ENCODE peak calls at places on chromosomes 2 and 18, in four cellular contexts. T, Y, P and D are unnamed samples.

GRCh38 chr2:37737507-37737906 is 66.1 kb upstream of the CDC42EP3 start:
- DNase-seq in T (no peak), Y (no peak), P (no peak), D (no peak)

GRCh38 chr18:75290737-75291358 is 80.3 kb downstream of the TSHZ1 start:
- DNase-seq in T (no peak), Y (no peak), P (no peak), D (peak; percentile 78)

GRCh38 chr2:46451131-46451711 is 28.1 kb upstream of the TMEM247 start:
- DNase-seq in T (no peak), Y (no peak), P (peak; percentile 33), D (no peak)

GRCh38 chr2:27446057-27446456 is 3.9 kb downstream of the KRTCAP3 start:
- DNase-seq in T (no peak), Y (no peak), P (peak; percentile 77), D (peak; percentile 33)

GRCh38 chr18:58302811-58303210 is 258.8 kb downstream of the NEDD4L start:
- DNase-seq in T (no peak), Y (no peak), P (no peak), D (no peak)

GRCh38 chr2:10931710-10932255 is 20.0 kb downstream of the KCNF1 start:
- DNase-seq in T (no peak), Y (no peak), P (peak; percentile 74), D (no peak)

GRCh38 chr2:46101557-46102220 is 195.5 kb upstream of the EPAS1 start:
- DNase-seq in T (no peak), Y (no peak), P (no peak), D (no peak)

GRCh38 chr2:43041661-43042360 is 184.6 kb downstream of the ZFP36L2 start:
- DNase-seq in T (no peak), Y (no peak), P (peak; percentile 99), D (peak; percentile 46)

GRCh38 chr2:39568561-39569006 is 97.1 kb upstream of the TMEM178A start:
- DNase-seq in T (no peak), Y (no peak), P (peak; percentile 84), D (peak; percentile 56)

GRCh38 chr2:218033208-218033589 is 30.4 kb upstream of the TNS1 start:
- DNase-seq in T (no peak), Y (no peak), P (no peak), D (no peak)

GRCh38 chr2:72084584-72084976 is 63.1 kb downstream of the CYP26B1 start:
- DNase-seq in T (no peak), Y (no peak), P (no peak), D (no peak)

GRCh38 chr2:230230087-230230486 is 4.6 kb downstream of the SP140 start:
- DNase-seq in T (no peak), Y (no peak), P (peak; percentile 48), D (peak; percentile 29)

GRCh38 chr18:48254077-48254602 is 155.0 kb downstream of the ZBTB7C start:
- DNase-seq in T (no peak), Y (no peak), P (no peak), D (no peak)

GRCh38 chr18:79778291-79778791 is 19.4 kb upstream of the KCNG2 start:
- DNase-seq in T (no peak), Y (no peak), P (no peak), D (no peak)

GRCh38 chr2:152657042-152657441 is 60.2 kb downstream of the PRPF40A start:
- DNase-seq in T (no peak), Y (peak; percentile 17), P (peak; percentile 37), D (no peak)

GRCh38 chr18:75754433-75754832 is 326.9 kb upstream of the SMIM21 start:
- DNase-seq in T (no peak), Y (no peak), P (no peak), D (no peak)

GRCh38 chr2:238025741-238026360 is 35.0 kb upstream of the SCLY start:
- DNase-seq in T (no peak), Y (no peak), P (no peak), D (no peak)

GRCh38 chr18:59620381-59620780 is 76.8 kb downstream of the CCBE1 start:
- DNase-seq in T (no peak), Y (no peak), P (no peak), D (no peak)

GRCh38 chr2:44718431-44718830 is 223.1 kb upstream of the SIX3 start:
- DNase-seq in T (no peak), Y (no peak), P (no peak), D (no peak)

GRCh38 chr2:38652431-38653273 is 13.3 kb upstream of the GALM start:
- DNase-seq in T (no peak), Y (no peak), P (no peak), D (no peak)

GRCh38 chr18:22926454-22926853 is 6.7 kb upstream of the RBBP8 start:
- DNase-seq in T (no peak), Y (no peak), P (no peak), D (no peak)

GRCh38 chr2:241558532-241559488 is at the start of gene BOK:
- DNase-seq in T (no peak), Y (no peak), P (peak; percentile 72), D (peak; percentile 73)

GRCh38 chr2:234682492-234683228 is 185.8 kb upstream of the ARL4C start:
- DNase-seq in T (no peak), Y (no peak), P (no peak), D (peak; percentile 41)

GRCh38 chr2:158990397-158991209 is 22.2 kb downstream of the TANC1 start:
- DNase-seq in T (no peak), Y (no peak), P (peak; percentile 96), D (no peak)

GRCh38 chr2:11572996-11573395 is 39.2 kb downstream of the GREB1 start:
- DNase-seq in T (no peak), Y (no peak), P (no peak), D (no peak)

GRCh38 chr2:186308347-186308746 is 177.7 kb upstream of the ZC3H15 start:
- DNase-seq in T (no peak), Y (no peak), P (peak; percentile 26), D (peak; percentile 88)

GRCh38 chr2:180647206-180647605 is 333.2 kb upstream of the UBE2E3 start:
- DNase-seq in T (no peak), Y (no peak), P (no peak), D (no peak)

GRCh38 chr2:190679813-190680591 is 31.1 kb downstream of the NAB1 start:
- DNase-seq in T (peak; percentile 84), Y (peak; percentile 57), P (peak; percentile 41), D (peak; percentile 28)

GRCh38 chr2:10014418-10015190 is 28.7 kb upstream of the KLF11 start:
- DNase-seq in T (no peak), Y (no peak), P (peak; percentile 72), D (no peak)

GRCh38 chr18:499351-500229 is 911 bp downstream of the COLEC12 start:
- DNase-seq in T (no peak), Y (no peak), P (peak; percentile 52), D (peak; percentile 46)

GRCh38 chr2:42216712-42217111 is 47.6 kb downstream of the EML4 start:
- DNase-seq in T (no peak), Y (no peak), P (no peak), D (no peak)

GRCh38 chr2:18899725-18900124 is 310.4 kb upstream of the NT5C1B start:
- DNase-seq in T (no peak), Y (no peak), P (no peak), D (no peak)

GRCh38 chr2:195447353-195447975 is 209.6 kb upstream of the SLC39A10 start:
- DNase-seq in T (no peak), Y (no peak), P (peak; percentile 42), D (peak; percentile 6)

GRCh38 chr18:3451989-3452749 is 2.2 kb downstream of the TGIF1 start:
- DNase-seq in T (peak; percentile 67), Y (no peak), P (peak; percentile 60), D (no peak)

GRCh38 chr18:79405019-79405780 is 9.5 kb downstream of the NFATC1 start:
- DNase-seq in T (no peak), Y (no peak), P (no peak), D (no peak)

GRCh38 chr2:232018191-232018590 is 56.7 kb downstream of the DIS3L2 start:
- DNase-seq in T (no peak), Y (no peak), P (no peak), D (no peak)

GRCh38 chr2:81437474-81438000 is 1133.0 kb upstream of the LRRTM1 start:
- DNase-seq in T (no peak), Y (no peak), P (no peak), D (no peak)

DNA sequence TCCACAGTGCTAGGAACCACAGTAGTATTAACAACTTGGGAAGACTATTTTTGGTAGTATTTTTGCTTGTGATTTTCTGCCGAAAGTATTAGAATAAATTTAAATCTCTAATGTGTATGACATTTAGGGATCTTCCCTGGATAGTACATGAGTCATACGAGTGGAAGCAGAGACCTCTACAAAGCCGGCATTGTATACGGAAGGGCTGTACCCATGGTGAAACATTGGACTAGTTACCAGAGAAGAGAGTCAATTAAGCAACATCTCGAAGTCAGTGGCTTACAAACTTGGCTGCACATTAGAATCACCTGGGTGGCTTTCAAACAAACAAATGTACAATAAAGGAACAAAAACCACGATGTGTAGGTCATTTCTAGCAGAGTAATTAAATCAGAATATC is 1131.7 kb upstream of the LRRTM1 start:
- DNase-seq in T (no peak), Y (no peak), P (peak; percentile 39), D (peak; percentile 7)
- H3K4me3 ChIP-seq in T (no peak overlapping the region), Y (no peak overlapping the region), P (no peak overlapping the region), D (no peak overlapping the region)

GRCh38 chr18:8366656-8367055 is 242.6 kb upstream of the RAB12 start:
- DNase-seq in T (no peak), Y (no peak), P (no peak), D (no peak)

GRCh38 chr18:8368490-8369217 is 240.6 kb upstream of the RAB12 start:
- DNase-seq in T (no peak), Y (no peak), P (no peak), D (no peak)

GRCh38 chr18:8365528-8365927 is 243.7 kb upstream of the RAB12 start:
- DNase-seq in T (no peak), Y (no peak), P (no peak), D (no peak)

GRCh38 chr18:8366070-8366469 is 243.2 kb upstream of the RAB12 start:
- DNase-seq in T (no peak), Y (no peak), P (no peak), D (no peak)

GRCh38 chr18:8367217-8367988 is 241.8 kb upstream of the RAB12 start:
- DNase-seq in T (no peak), Y (peak; percentile 13), P (peak; percentile 49), D (no peak)
- H3K4me3 ChIP-seq in T (no peak overlapping the region), Y (no peak overlapping the region), P (peak overlapping the region; percentile 61), D (no peak overlapping the region)

DNA sequence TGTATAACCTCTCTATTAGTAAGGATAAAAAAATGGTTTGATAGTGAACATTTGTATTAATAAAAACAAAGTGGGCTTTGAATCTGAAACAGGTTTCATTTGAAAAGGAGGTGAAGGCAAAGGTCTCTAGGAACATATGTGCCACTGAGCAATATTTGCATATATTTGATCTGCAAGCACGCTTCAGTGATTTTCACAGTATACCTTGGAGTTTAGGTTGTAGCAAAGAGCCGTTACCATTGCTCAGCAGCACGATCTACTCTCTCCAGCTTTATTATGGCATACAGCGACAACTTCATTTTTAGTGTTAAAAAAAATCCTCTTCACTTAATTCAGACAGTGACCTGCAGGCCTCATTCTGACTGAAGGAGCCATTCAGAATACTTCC is 75.8 kb upstream of the ZEB2 start:
- DNase-seq in T (peak; percentile 77), Y (no peak), P (no peak), D (no peak)
- H3K4me3 ChIP-seq in T (peak overlapping the region; percentile 63), Y (no peak overlapping the region), P (peak overlapping the region; percentile 29), D (no peak overlapping the region)

DNA sequence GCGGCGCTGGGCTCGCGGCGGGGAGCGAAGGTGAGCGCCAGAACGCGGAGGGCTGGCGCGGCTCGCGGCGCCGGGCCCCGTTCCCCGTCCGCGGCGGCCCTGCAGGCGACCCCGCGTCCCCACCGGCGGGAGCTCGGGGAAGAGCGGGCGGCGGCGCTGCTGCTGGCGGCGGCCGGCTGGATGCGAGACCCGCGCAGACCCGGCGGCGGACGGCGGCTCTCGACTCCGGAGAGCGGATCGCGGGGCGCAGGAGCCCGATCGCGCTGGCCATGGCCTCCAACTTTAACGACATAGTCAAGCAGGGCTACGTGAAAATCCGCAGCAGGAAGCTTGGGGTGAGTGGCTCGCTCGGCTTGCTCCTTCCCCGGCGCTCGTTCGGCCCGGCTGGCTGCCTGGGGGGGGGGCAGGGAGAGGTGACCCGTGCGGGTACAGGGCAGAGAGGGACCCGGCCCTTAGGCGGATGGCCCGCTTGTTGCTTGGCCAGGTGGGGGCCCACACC is 337 bp downstream of the DOK6 start:
- DNase-seq in T (no peak), Y (no peak), P (no peak), D (no peak)
- H3K4me3 ChIP-seq in T (no peak overlapping the region), Y (no peak overlapping the region), P (no peak overlapping the region), D (peak overlapping the region; percentile 71)